ENCODE peak calls at places on chromosomes 7 and 10, in ten cellular contexts. E is esophagus muscularis mucosa, I is fibroblast of lung, Y is HCT116, J is psoas muscle, T is OCI-LY7, V is tibial nerve, Q is PC-3, O is uterus, L is body of pancreas. D is an unnamed sample.
A peak's percentile ranks its signal among the peaks of the same experiment; 100 is the strongest.

GRCh38 chr10:119140603-119141245 is 24.8 kb downstream of the SFXN4 start:
- DNase-seq in E (no peak), I (no peak), Y (no peak), J (no peak), T (no peak), V (no peak), Q (no peak), O (no peak), L (no peak), D (no peak)

GRCh38 chr10:87860156-87860795 is 3.1 kb downstream of the KLLN start:
- DNase-seq in E (no peak), I (peak; percentile 65), Y (no peak), J (no peak), T (peak; percentile 84), V (no peak), Q (peak; percentile 58), O (no peak), L (peak; percentile 45), D (no peak)

GRCh38 chr10:22043327-22043633 is 39.8 kb upstream of the DNAJC1 start:
- DNase-seq in E (no peak), I (no peak), Y (no peak), J (no peak), T (no peak), V (no peak), Q (no peak), O (no peak), L (no peak), D (no peak)

GRCh38 chr7:123974326-123974908 is 49.4 kb downstream of the SPAM1 start:
- DNase-seq in E (no peak), I (no peak), Y (no peak), J (no peak), T (no peak), V (no peak), Q (no peak), O (no peak), L (no peak), D (no peak)

GRCh38 chr7:2360791-2361190 is 6.2 kb downstream of the EIF3B start:
- DNase-seq in E (no peak), I (peak; percentile 29), Y (no peak), J (no peak), T (no peak), V (no peak), Q (no peak), O (no peak), L (no peak), D (no peak)

GRCh38 chr10:126872768-126873167 is 32.5 kb upstream of the DOCK1 start:
- DNase-seq in E (no peak), I (peak; percentile 59), Y (no peak), J (no peak), T (no peak), V (no peak), Q (no peak), O (no peak), L (no peak), D (no peak)

GRCh38 chr10:72019085-72019876 is 55.1 kb downstream of the CHST3 start:
- DNase-seq in E (no peak), I (no peak), Y (no peak), J (no peak), T (no peak), V (no peak), Q (no peak), O (no peak), L (no peak), D (no peak)

GRCh38 chr7:122219253-122219865 is 75.3 kb upstream of the AASS start:
- DNase-seq in E (no peak), I (no peak), Y (peak; percentile 10), J (no peak), T (peak; percentile 8), V (no peak), Q (peak; percentile 63), O (no peak), L (no peak), D (no peak)

GRCh38 chr10:43591303-43591904 is 14.8 kb upstream of the ZNF485 start:
- DNase-seq in E (peak; percentile 14), I (no peak), Y (no peak), J (no peak), T (no peak), V (no peak), Q (no peak), O (no peak), L (no peak), D (no peak)

GRCh38 chr10:117086545-117086944 is 51.5 kb downstream of the VAX1 start:
- DNase-seq in E (no peak), I (no peak), Y (no peak), J (no peak), T (no peak), V (no peak), Q (peak; percentile 48), O (no peak), L (no peak), D (no peak)

GRCh38 chr7:20241491-20242261 is 24.5 kb upstream of the MACC1 start:
- DNase-seq in E (no peak), I (peak; percentile 99), Y (no peak), J (no peak), T (no peak), V (no peak), Q (peak; percentile 83), O (no peak), L (no peak), D (no peak)

GRCh38 chr10:34406463-34407138 is 408.5 kb downstream of the PARD3 start:
- DNase-seq in E (no peak), I (no peak), Y (no peak), J (no peak), T (no peak), V (no peak), Q (no peak), O (no peak), L (no peak), D (no peak)

GRCh38 chr7:158645842-158646241 is 58.2 kb upstream of the PTPRN2 start:
- DNase-seq in E (no peak), I (no peak), Y (no peak), J (no peak), T (no peak), V (no peak), Q (peak; percentile 7), O (no peak), L (no peak), D (no peak)

GRCh38 chr10:102815790-102816549 is 21.2 kb downstream of the CYP17A1 start:
- DNase-seq in E (peak; percentile 93), I (peak; percentile 91), Y (no peak), J (no peak), T (peak; percentile 54), V (peak; percentile 32), Q (no peak), O (no peak), L (peak; percentile 70), D (no peak)

GRCh38 chr7:70133291-70133690 is 535.0 kb downstream of the AUTS2 start:
- DNase-seq in E (no peak), I (no peak), Y (no peak), J (no peak), T (no peak), V (no peak), Q (no peak), O (no peak), L (no peak), D (no peak)

GRCh38 chr7:47301078-47301477 is 280.8 kb downstream of the TNS3 start:
- DNase-seq in E (no peak), I (no peak), Y (no peak), J (no peak), T (no peak), V (no peak), Q (no peak), O (no peak), L (no peak), D (peak; percentile 22)
- H3K36me3 ChIP-seq in E (peaks cover 65% of the 10 kb centered on the region), I (peaks cover 22% of the 10 kb centered on the region), Y (no peaks in the 10 kb centered on the region), J (no peaks in the 10 kb centered on the region), T (no peaks in the 10 kb centered on the region), V (no peaks in the 10 kb centered on the region), Q (peaks cover 28% of the 10 kb centered on the region), O (no peaks in the 10 kb centered on the region), L (peaks cover 5% of the 10 kb centered on the region), D (peaks cover 3% of the 10 kb centered on the region)

DNA sequence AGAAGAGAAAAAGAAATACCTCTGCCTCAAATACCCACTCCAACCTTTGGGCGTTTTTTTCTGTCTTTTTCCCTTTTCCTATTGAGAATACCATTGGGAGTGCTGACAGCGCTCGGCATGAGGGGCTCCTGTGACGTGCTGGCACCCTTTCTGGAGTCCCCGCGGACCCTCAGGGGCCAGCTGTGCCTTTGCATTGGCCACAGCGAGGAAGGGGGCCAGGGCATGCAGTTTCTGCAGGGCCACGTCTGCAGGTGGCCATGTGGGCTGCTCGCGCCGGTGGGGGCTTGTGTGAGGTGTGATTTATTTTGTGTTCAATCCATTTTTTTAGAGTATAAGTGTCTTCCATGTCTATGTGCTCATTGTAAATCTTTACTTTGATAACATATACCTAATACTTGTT is 57.4 kb downstream of the INPP5A start:
- DNase-seq in E (no peak), I (no peak), Y (no peak), J (no peak), T (no peak), V (no peak), Q (no peak), O (no peak), L (no peak), D (no peak)
- H3K4me1 ChIP-seq in E (peaks cover 99% of the 10 kb centered on the region), I (no peaks in the 10 kb centered on the region), Y (peaks cover 16% of the 10 kb centered on the region), J (peaks cover 35% of the 10 kb centered on the region), T (peaks cover 23% of the 10 kb centered on the region), V (peaks cover 10% of the 10 kb centered on the region), Q (peaks cover 36% of the 10 kb centered on the region), O (peaks cover 4% of the 10 kb centered on the region), L (peaks cover 26% of the 10 kb centered on the region), D (peaks cover 1% of the 10 kb centered on the region)

DNA sequence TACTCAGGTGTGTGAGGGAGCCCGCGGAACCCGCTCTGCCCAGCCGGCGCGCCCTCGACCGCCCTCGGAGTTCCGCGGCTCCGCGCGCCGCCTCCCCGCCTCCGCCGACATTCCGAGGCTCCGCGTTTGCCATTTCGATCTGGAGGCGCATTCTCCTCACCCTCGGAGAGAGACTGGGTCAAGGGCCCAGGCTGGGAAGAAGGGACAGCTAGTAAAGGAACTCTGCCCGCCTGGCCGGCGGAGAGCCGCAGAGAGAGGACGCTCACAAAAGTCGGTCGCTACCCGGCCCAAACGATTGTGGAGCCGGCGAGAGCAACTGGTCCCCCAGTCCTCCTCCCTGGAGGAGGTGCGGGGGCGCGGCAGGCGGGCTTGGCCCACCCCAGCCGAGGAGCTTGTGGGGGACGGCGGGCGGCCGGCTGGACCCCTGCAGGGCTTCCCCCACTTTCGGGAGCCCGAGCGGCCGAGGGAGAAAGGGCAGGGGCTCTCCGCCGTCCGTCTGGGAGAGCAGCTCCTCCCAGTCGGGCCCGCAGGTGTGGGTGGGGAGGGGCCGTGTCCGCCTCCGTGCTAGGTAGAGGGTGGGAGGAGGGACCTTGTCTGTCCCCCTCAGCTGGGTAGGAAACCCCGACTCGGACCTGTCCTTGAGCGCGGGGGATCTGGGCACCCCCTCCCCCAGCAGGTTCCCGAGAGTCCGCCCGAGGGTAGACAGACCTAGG is 74.3 kb upstream of the LEP start:
- DNase-seq in E (no peak), I (peak; percentile 13), Y (no peak), J (no peak), T (no peak), V (no peak), Q (no peak), O (no peak), L (peak; percentile 34), D (no peak)
- H3K27ac ChIP-seq in E (no peak overlapping the region), I (no peak overlapping the region), Y (no peak overlapping the region), J (no peak overlapping the region), T (no peak overlapping the region), V (peak overlapping the region; percentile 34), Q (no peak overlapping the region), O (no peak overlapping the region), L (peak overlapping the region; percentile 66), D (no peak overlapping the region)

DNA sequence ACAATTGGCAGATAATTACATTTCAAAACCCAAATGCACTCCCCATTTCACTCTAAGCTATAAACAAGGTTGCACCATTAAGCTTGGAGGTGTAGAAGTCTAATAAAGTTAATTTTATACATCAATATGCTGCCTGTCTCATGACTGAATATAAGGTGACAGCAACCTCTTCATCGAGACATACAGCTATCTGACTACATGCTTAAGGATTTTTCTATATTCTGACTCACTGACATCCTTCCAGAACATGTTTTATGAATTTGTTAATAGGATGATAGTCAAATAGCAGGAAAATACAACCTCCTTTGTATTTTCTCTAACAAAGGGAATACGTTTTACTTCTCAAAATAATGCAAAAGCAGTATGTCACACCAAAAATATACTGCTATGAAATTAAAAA is 76.6 kb downstream of the NRBF2 start:
- DNase-seq in E (no peak), I (no peak), Y (no peak), J (no peak), T (no peak), V (no peak), Q (peak; percentile 53), O (no peak), L (no peak), D (no peak)
- H3K36me3 ChIP-seq in E (peaks cover 28% of the 10 kb centered on the region), I (peaks cover 9% of the 10 kb centered on the region), Y (peaks cover 27% of the 10 kb centered on the region), J (peaks cover 12% of the 10 kb centered on the region), T (peaks cover 92% of the 10 kb centered on the region), V (no peaks in the 10 kb centered on the region), Q (peaks cover 78% of the 10 kb centered on the region), O (no peaks in the 10 kb centered on the region), L (no peaks in the 10 kb centered on the region), D (peaks cover 25% of the 10 kb centered on the region)